ENCODE peak calls at places on chromosomes 1 and 21, in eight cellular contexts. F is epithelial cell of prostate; O is astrocyte; X is AG04450; B is CD4-positive, alpha-beta T cell; H is cardiac muscle cell; C is naive thymus-derived CD4-positive, alpha-beta T cell; W is gastrocnemius medialis. N is an unnamed sample.

GRCh38 chr1:30675761-30676160 is 47.6 kb downstream of the MATN1 start:
- DNase-seq in F (peak; percentile 52), B (no peak), C (no peak), W (no peak), O (no peak), H (peak; percentile 56), X (no peak), N (no peak)

GRCh38 chr1:53638641-53639035 is 100.3 kb downstream of the GLIS1 start:
- DNase-seq in X (no peak), F (no peak), C (no peak), W (no peak), O (no peak), H (no peak), B (no peak), N (peak; percentile 41)

GRCh38 chr1:42658880-42659337 is 686 bp downstream of the PPIH start:
- DNase-seq in X (no peak), O (peak; percentile 20), C (no peak), B (no peak), F (no peak), W (no peak), H (peak; percentile 18), N (no peak)

GRCh38 chr1:78005755-78006154 is 1.0 kb downstream of the DNAJB4 start:
- DNase-seq in C (peak; percentile 24), H (peak; percentile 93), B (no peak), X (peak; percentile 87), F (peak; percentile 6), O (peak; percentile 88), W (no peak), N (no peak)

GRCh38 chr1:229855999-229856650 is 210.9 kb upstream of the GALNT2 start:
- DNase-seq in B (no peak), C (peak; percentile 24), X (no peak), W (no peak), H (no peak), F (no peak), O (no peak), N (no peak)

GRCh38 chr1:81498370-81499184 is 302.2 kb upstream of the ADGRL2 start:
- DNase-seq in H (no peak), W (no peak), X (no peak), F (no peak), O (no peak), C (no peak), B (no peak), N (no peak)

GRCh38 chr1:25754421-25755195 is 45.4 kb upstream of the SELENON start:
- DNase-seq in O (no peak), F (no peak), H (no peak), B (peak; percentile 52), X (no peak), W (no peak), C (peak; percentile 64), N (no peak)

GRCh38 chr21:18142639-18143038 is 102.0 kb upstream of the CHODL start:
- DNase-seq in F (no peak), B (no peak), X (no peak), O (no peak), H (no peak), C (no peak), W (no peak), N (no peak)

GRCh38 chr1:160576430-160576829 is 2.9 kb downstream of the CD84 start:
- DNase-seq in F (no peak), C (no peak), H (no peak), O (no peak), B (peak; percentile 8), W (no peak), X (no peak), N (no peak)

GRCh38 chr1:181112071-181112929 is 23.8 kb downstream of the IER5 start:
- DNase-seq in X (peak; percentile 97), O (peak; percentile 99), C (no peak), W (peak; percentile 98), B (no peak), F (peak; percentile 100), H (peak; percentile 98), N (peak; percentile 72)

GRCh38 chr1:46489638-46490602 is at the start of gene DMBX1:
- DNase-seq in H (no peak), F (no peak), X (no peak), C (no peak), O (no peak), W (no peak), B (peak; percentile 4), N (peak; percentile 95)

GRCh38 chr21:33211732-33212131 is 18.0 kb upstream of the IFNAR2 start:
- DNase-seq in H (peak; percentile 25), C (no peak), F (no peak), X (no peak), O (no peak), W (no peak), B (peak; percentile 14), N (no peak)

GRCh38 chr1:196385109-196385508 is 223.1 kb downstream of the KCNT2 start:
- DNase-seq in H (no peak), B (no peak), O (no peak), F (no peak), C (no peak), W (no peak), X (no peak), N (no peak)

GRCh38 chr1:207309775-207310273 is 11.7 kb upstream of the CD55 start:
- DNase-seq in O (peak; percentile 86), X (peak; percentile 38), C (no peak), B (no peak), W (peak; percentile 64), H (peak; percentile 86), F (peak; percentile 43), N (peak; percentile 52)

GRCh38 chr1:157849229-157849875 is 7.7 kb upstream of the CD5L start:
- DNase-seq in W (no peak), X (no peak), H (no peak), C (no peak), F (no peak), O (no peak), B (no peak), N (no peak)

GRCh38 chr1:44059956-44060355 is 28.7 kb upstream of the SLC6A9 start:
- DNase-seq in C (no peak), H (no peak), O (no peak), B (no peak), W (no peak), F (no peak), X (no peak), N (no peak)

GRCh38 chr1:185376840-185377635 is 60.0 kb upstream of the IVNS1ABP start:
- DNase-seq in F (no peak), B (no peak), H (peak; percentile 27), O (peak; percentile 54), C (no peak), W (peak; percentile 5), X (no peak), N (no peak)

DNA sequence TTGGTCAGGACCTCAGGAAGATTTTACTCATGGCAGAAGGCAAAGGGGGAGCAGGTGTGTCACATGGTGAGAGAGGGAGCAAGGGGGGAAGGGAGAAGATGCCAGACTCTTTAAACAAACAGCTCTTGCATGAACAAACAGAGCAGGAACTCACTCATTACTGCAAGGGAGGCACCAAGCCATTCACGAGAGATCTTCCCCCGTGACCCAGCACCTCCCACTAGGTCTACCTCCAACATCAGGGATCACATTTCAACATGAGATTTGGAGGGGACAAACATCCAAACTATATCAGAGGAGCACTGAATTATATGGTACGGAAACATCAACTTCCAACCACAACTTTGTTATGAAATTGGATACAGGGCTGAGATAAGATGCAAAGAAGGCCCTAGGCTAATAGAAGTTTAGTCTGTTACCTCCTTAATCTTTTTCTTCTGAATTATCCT is 164.9 kb downstream of the ST6GALNAC3 start:
- DNase-seq in O (no peak), H (no peak), B (no peak), F (no peak), W (no peak), C (no peak), X (no peak), N (peak; percentile 61)
- H3K27ac ChIP-seq in O (no peak overlapping the region), H (no peak overlapping the region), B (no peak overlapping the region), F (no peak overlapping the region), W (no peak overlapping the region), C (no peak overlapping the region), X (no peak overlapping the region), N (no peak overlapping the region)

DNA sequence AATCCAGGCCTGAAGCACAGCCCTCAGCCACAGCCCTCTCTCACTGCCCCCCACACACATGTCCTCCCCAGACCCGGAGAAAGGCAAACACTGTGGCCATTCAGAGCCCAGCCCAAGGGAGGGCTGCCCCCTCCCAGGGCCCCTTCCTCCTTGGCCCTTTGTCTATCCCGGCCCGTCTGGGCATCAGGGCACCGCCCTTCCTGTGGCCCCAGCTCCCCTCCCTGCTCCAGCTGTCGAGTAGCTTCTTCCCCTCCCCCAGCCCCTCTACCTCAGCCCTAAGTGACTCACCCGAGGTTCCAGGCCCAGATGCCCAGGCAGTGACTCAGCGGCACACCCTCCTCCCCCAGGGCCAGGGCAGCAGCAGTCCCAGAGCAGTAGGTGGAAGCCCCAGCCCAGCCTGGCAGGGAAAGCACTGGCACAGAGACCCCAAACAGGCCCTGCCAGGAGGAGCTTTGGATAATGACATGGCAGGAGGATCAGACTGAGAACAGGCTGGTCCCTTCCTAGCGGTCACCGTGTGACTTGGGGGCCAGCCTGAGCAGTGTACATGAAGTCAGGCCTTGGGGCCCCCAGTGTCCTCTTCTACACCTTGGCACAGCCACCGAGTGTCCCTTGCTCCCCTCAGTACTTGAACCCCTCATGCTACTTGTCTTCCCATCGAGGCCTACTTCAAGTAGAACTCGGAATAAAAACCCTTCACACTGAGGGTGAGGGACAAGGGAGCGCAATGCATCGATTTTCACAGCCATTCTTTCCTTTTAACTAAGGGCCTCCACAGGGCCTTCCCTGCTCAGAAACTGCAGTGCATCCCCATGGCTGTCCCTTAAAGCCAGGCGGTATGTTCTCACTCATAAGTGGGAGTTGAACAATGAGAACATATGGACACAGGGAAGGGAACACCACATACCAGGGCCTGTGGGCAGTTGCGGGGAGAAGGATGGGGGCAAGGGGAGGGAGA is 1.0 kb upstream of the S100A2 start:
- DNase-seq in W (peak; percentile 98), O (peak; percentile 97), F (peak; percentile 98), X (peak; percentile 98), B (peak; percentile 76), H (peak; percentile 98), C (no peak), N (peak; percentile 96)
- H3K27ac ChIP-seq in W (peak overlapping the region; percentile 94), O (peak overlapping the region; percentile 100), F (peak overlapping the region; percentile 100), X (peak overlapping the region; percentile 100), B (peak overlapping the region; percentile 35), H (peak overlapping the region; percentile 21), C (peak overlapping the region; percentile 17), N (peak overlapping the region; percentile 73)

DNA sequence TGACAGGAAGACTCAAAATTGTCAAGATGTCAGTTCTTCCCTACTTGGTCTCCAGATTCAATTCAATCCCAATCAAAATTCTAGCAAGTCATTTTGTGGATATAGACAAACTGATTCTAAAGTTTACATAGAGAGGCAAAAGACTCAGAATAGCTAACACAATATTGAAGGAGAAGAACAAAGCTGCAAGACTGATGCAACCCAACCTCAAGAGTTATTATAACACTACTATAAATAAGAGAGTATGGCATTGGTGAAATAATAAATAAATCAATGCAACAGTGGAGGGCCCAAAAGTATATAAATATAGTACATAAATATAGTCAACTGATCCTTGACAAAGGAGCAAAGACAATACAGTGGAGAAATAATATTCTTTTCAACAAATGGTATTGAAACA is 49.7 kb downstream of the PRPF38A start:
- DNase-seq in F (no peak), O (no peak), C (no peak), W (no peak), H (no peak), B (no peak), X (no peak), N (no peak)
- H3K27ac ChIP-seq in F (no peak overlapping the region), O (no peak overlapping the region), C (no peak overlapping the region), W (no peak overlapping the region), H (no peak overlapping the region), B (no peak overlapping the region), X (no peak overlapping the region), N (no peak overlapping the region)

DNA sequence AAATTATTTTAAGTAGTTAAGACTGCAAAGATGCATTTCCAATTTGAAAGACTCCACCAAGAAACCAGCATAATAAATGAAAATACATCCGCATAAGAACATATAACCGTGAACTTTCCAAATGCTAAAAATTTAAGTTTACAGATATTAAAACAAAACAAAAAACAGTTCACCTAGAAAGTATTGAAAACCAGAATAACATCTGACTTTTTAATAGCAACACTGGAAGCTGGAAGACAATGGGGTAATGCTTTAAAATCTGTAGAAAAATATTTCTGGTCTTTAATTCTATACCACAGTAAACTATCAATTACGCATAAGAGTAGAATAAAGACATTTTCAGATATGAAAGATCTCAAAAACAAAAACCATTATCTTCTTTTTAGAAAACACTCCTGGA is 79.3 kb upstream of the COL24A1 start:
- DNase-seq in X (no peak), C (no peak), H (no peak), O (no peak), F (no peak), W (no peak), B (no peak), N (no peak)
- H3K27ac ChIP-seq in X (no peak overlapping the region), C (no peak overlapping the region), H (no peak overlapping the region), O (no peak overlapping the region), F (no peak overlapping the region), W (no peak overlapping the region), B (no peak overlapping the region), N (no peak overlapping the region)